ENCODE peak calls at places on chromosomes 16 and 17, in eight cellular contexts. O is A549, C is GM12865, K is fibroblast of lung, H is transverse colon, Y is WTC11, S is left lung, F is progenitor cell of endocrine pancreas. P is an unnamed sample.

GRCh38 chr16:15033309-15033707 is 22.6 kb downstream of the NTAN1 start:
- DNase-seq in O (no peak), C (no peak), K (no peak), H (peak; percentile 5), Y (no peak), S (no peak), F (no peak), P (no peak)

GRCh38 chr17:37701424-37702020 is 43.3 kb downstream of the HNF1B start:
- DNase-seq in O (peak; percentile 50), C (peak; percentile 46), K (peak; percentile 11), H (peak; percentile 64), Y (peak; percentile 64), S (no peak), F (no peak), P (no peak)

GRCh38 chr16:87464691-87465300 is 28.0 kb downstream of the ZCCHC14 start:
- DNase-seq in O (no peak), C (peak; percentile 17), K (peak; percentile 98), H (peak; percentile 66), Y (no peak), S (peak; percentile 83), F (no peak), P (no peak)

GRCh38 chr16:12658506-12658905 is 145.2 kb downstream of the CPPED1 start:
- DNase-seq in O (no peak), C (no peak), K (no peak), H (no peak), Y (no peak), S (no peak), F (no peak), P (no peak)

GRCh38 chr17:58956997-58957724 is 149.5 kb downstream of the TRIM37 start:
- DNase-seq in O (peak; percentile 24), C (no peak), K (peak; percentile 75), H (no peak), Y (no peak), S (no peak), F (no peak), P (no peak)

GRCh38 chr16:83835972-83836566 is 28.3 kb downstream of the HSBP1 start:
- DNase-seq in O (peak; percentile 31), C (peak; percentile 9), K (peak; percentile 80), H (no peak), Y (no peak), S (no peak), F (no peak), P (no peak)

GRCh38 chr17:82333279-82334171 is at the start of gene SECTM1:
- DNase-seq in O (no peak), C (no peak), K (no peak), H (peak; percentile 70), Y (peak; percentile 50), S (peak; percentile 90), F (no peak), P (peak; percentile 39)

GRCh38 chr17:77320046-77320445 is 179.3 kb downstream of the SEC14L1 start:
- DNase-seq in O (no peak), C (no peak), K (peak; percentile 85), H (peak; percentile 32), Y (peak; percentile 6), S (peak; percentile 79), F (no peak), P (peak; percentile 10)

GRCh38 chr16:78640886-78641285 is 541.4 kb downstream of the WWOX start:
- DNase-seq in O (no peak), C (no peak), K (no peak), H (no peak), Y (no peak), S (no peak), F (no peak), P (no peak)

GRCh38 chr17:1147664-1148063 is 32.1 kb downstream of the ABR start:
- DNase-seq in O (peak; percentile 88), C (no peak), K (peak; percentile 60), H (peak; percentile 88), Y (peak; percentile 83), S (no peak), F (no peak), P (peak; percentile 73)

GRCh38 chr17:50615818-50616217 is 18.9 kb upstream of the ABCC3 start:
- DNase-seq in O (no peak), C (no peak), K (no peak), H (no peak), Y (no peak), S (no peak), F (no peak), P (no peak)

GRCh38 chr17:58231644-58232043 is 6.7 kb upstream of the LPO start:
- DNase-seq in O (no peak), C (no peak), K (no peak), H (no peak), Y (no peak), S (no peak), F (no peak), P (no peak)

GRCh38 chr17:80667462-80668277 is 123.0 kb downstream of the RPTOR start:
- DNase-seq in O (no peak), C (peak; percentile 16), K (no peak), H (no peak), Y (no peak), S (no peak), F (no peak), P (no peak)

GRCh38 chr16:69166221-69166833 is 20.6 kb upstream of the SNTB2 start:
- DNase-seq in O (no peak), C (peak; percentile 35), K (peak; percentile 61), H (no peak), Y (no peak), S (no peak), F (no peak), P (no peak)

DNA sequence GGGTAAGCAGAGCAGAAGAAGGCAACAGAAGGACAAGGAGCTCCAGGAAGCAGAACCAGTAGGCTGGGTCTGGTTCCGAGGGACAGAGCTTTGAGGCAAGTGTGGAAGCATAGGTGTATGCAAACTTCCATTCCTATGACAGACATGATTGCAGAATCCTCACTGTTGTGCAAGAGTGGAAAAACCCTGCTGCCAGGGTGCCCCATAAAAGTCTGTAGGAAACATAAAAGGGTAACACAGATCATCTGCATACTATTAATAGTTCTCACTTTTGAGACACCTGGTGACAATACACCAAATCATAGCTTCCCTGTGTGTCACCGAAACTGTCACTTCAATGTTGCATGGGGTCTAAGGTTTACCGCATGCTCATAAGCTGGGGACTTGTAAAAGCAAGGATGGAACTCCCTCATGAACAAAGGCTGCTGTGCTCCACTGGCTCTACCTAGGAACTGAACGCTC is 39.7 kb downstream of the ARHGAP17 start:
- DNase-seq in O (peak; percentile 19), C (peak; percentile 89), K (no peak), H (no peak), Y (no peak), S (no peak), F (no peak), P (no peak)
- TF ChIP-seq CTCF in O (no peak), C (no peak), K (no peak), H (no peak), Y (no peak), S (no peak), F (no peak), P (no peak)

DNA sequence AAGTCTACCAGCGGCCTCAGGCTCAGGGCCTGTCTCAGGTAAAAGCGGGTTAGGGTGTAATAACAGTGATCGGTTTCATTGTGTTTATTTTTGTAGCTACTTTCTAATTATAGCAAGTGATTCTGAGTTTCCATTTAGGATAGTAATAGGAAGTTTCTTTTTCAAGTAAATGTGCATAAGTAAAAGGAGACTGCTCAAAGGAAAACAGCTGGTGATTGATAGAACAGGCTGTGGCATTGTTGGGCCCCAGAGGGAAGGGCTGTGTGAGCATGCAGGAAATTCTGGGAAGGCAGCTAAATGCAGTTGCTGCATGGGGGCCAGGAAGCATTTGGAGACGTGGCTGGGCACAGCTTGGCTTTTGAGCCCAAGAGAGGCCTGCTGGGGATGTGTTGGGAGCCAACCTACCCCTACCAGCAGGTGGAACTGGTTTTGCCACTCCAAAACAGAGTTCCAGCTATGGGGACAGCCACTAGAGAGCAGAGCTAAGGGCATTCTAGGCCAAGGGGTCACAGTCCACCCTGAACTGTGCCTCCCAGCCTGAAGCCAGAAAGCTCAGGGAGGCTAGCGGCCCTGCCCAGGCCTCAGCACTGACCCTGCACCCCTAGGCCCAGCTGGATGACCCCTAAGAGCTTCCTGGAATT is 12.6 kb downstream of the SNX20 start:
- DNase-seq in O (no peak), C (no peak), K (no peak), H (no peak), Y (no peak), S (no peak), F (no peak), P (no peak)
- TF ChIP-seq CTCF in O (no peak), C (no peak), K (no peak), H (no peak), Y (no peak), S (no peak), F (no peak), P (no peak)

DNA sequence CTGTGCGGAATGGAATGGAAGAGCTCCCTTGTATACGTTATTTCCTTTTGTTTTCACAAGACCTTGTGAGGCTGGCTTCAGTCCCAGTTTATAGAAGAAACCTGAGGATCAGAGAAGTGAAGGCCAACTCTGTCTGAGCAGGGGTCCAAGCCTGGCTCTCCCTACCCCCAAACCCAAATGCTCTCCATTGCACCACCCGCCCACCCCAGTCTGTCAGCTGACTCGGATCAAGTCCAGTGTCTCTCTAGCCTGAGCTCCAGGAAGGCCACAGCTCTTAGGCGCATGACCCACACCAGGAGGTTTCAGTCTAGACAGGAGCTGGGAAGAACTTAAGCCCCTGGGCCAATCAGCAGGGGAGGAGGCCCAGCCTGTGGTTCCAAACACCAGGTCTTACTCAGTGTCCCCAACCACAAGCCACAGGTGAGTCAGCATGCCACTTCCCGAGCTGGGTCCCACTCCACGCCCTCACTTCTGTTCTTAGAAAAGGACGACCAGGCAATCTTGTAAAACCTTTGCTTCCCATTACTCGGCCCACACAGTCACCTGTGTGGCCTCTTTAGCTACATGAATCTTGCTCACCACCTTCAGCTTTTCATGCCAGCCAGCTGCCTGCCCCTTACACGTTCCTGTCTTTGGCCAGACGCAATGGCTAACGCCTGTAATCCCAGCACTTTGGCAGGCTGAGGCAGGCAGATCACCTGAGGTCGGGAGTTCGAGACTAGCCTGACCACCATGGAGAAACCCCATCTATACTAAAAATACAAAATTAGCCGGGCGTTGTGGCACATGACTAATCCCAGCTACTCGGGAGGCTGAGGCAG is 27.8 kb downstream of the TK2 start:
- DNase-seq in O (no peak), C (peak; percentile 94), K (peak; percentile 51), H (peak; percentile 84), Y (no peak), S (peak; percentile 90), F (no peak), P (no peak)
- TF ChIP-seq CTCF in O (no peak), C (no peak), K (no peak), H (no peak), Y (no peak), S (no peak), F (no peak), P (no peak)

GRCh38 chr16:10916534-10916933 is 25.7 kb downstream of the DEXI start:
- DNase-seq in O (no peak), C (no peak), K (no peak), H (no peak), Y (no peak), S (no peak), F (no peak), P (no peak)

GRCh38 chr16:10918294-10919002 is 23.8 kb downstream of the DEXI start:
- DNase-seq in O (peak; percentile 92), C (peak; percentile 96), K (peak; percentile 94), H (peak; percentile 93), Y (peak; percentile 97), S (no peak), F (peak; percentile 90), P (peak; percentile 95)

GRCh38 chr16:10921536-10922327 is 20.5 kb downstream of the DEXI start:
- DNase-seq in O (no peak), C (no peak), K (peak; percentile 31), H (no peak), Y (no peak), S (no peak), F (no peak), P (no peak)

GRCh38 chr16:10920726-10921427 is 21.4 kb downstream of the DEXI start:
- DNase-seq in O (no peak), C (no peak), K (no peak), H (no peak), Y (no peak), S (no peak), F (no peak), P (no peak)

GRCh38 chr16:10919003-10919351 is 23.3 kb downstream of the DEXI start:
- DNase-seq in O (no peak), C (no peak), K (no peak), H (no peak), Y (no peak), S (no peak), F (no peak), P (no peak)
- TF ChIP-seq CTCF in O (no peak), C (no peak), K (no peak), H (no peak), Y (no peak), S (no peak), F (no peak), P (no peak)